ENCODE peak calls at places on chromosomes 6 and 20, in four cellular contexts. D is GM12878, E is SK-N-SH, X is HepG2. P is an unnamed sample.

GRCh38 chr6:154450498-154450897 is 60.0 kb downstream of the CNKSR3 start:
- DNase-seq in D (no peak), E (no peak), X (no peak), P (no peak)

GRCh38 chr6:152720964-152721363 is 23.3 kb downstream of the MYCT1 start:
- DNase-seq in D (no peak), E (no peak), X (no peak), P (no peak)

GRCh38 chr6:163780993-163781392 is 366.5 kb downstream of the QKI start:
- DNase-seq in D (no peak), E (peak), X (no peak), P (no peak)

GRCh38 chr20:39083781-39084180 is 121.6 kb downstream of the DHX35 start:
- DNase-seq in D (no peak), E (no peak), X (no peak), P (no peak)

GRCh38 chr6:90406142-90406794 is 109.6 kb upstream of the BACH2 start:
- DNase-seq in D (no peak), E (no peak), X (peak), P (no peak)

GRCh38 chr6:155670655-155671054 is 215.0 kb upstream of the NOX3 start:
- DNase-seq in D (no peak), E (no peak), X (no peak), P (no peak)

GRCh38 chr20:58231678-58232077 is 3.2 kb upstream of the ANKRD60 start:
- DNase-seq in D (no peak), E (peak), X (peak), P (no peak)

GRCh38 chr6:161303628-161304340 is 29.9 kb upstream of the AGPAT4 start:
- DNase-seq in D (no peak), E (no peak), X (no peak), P (no peak)

GRCh38 chr20:21653628-21654027 is 51.8 kb upstream of the PAX1 start:
- DNase-seq in D (no peak), E (no peak), X (no peak), P (no peak)

GRCh38 chr20:13105071-13105470 is 96.3 kb downstream of the SPTLC3 start:
- DNase-seq in D (no peak), E (no peak), X (no peak), P (no peak)

GRCh38 chr6:168905451-168906090 is 348.1 kb downstream of the THBS2 start:
- DNase-seq in D (no peak), E (no peak), X (no peak), P (no peak)

GRCh38 chr6:43491750-43492661 is 14.6 kb downstream of the TJAP1 start:
- DNase-seq in D (no peak), E (peak), X (no peak), P (no peak)

GRCh38 chr6:23272536-23272935 is 703.2 kb downstream of the HDGFL1 start:
- DNase-seq in D (no peak), E (no peak), X (no peak), P (no peak)

GRCh38 chr20:931401-931800 is 15.3 kb upstream of the ANGPT4 start:
- DNase-seq in D (no peak), E (no peak), X (no peak), P (no peak)

GRCh38 chr20:46361386-46361785 is 45.0 kb downstream of the ELMO2 start:
- DNase-seq in D (no peak), E (no peak), X (no peak), P (no peak)

GRCh38 chr20:57395111-57395959 is 4.1 kb downstream of the RBM38 start:
- DNase-seq in D (no peak), E (no peak), X (no peak), P (no peak)

GRCh38 chr6:144482142-144482541 is 197.0 kb downstream of the UTRN start:
- DNase-seq in D (peak), E (peak), X (peak), P (peak)

GRCh38 chr6:74879234-74879633 is 326.6 kb downstream of the COL12A1 start:
- DNase-seq in D (no peak), E (no peak), X (no peak), P (no peak)

GRCh38 chr6:162722633-162723032 is 4.9 kb downstream of the PRKN start:
- DNase-seq in D (no peak), E (no peak), X (no peak), P (no peak)

GRCh38 chr6:162713926-162714759 is 13.4 kb downstream of the PRKN start:
- DNase-seq in D (no peak), E (peak), X (no peak), P (no peak)

GRCh38 chr6:162715601-162716000 is 12.0 kb downstream of the PRKN start:
- DNase-seq in D (no peak), E (no peak), X (no peak), P (no peak)

GRCh38 chr6:162721404-162721687 is 6.2 kb downstream of the PRKN start:
- DNase-seq in D (no peak), E (no peak), X (no peak), P (no peak)

GRCh38 chr6:162719528-162719927 is 8.0 kb downstream of the PRKN start:
- DNase-seq in D (no peak), E (no peak), X (no peak), P (no peak)
- TF ChIP-seq CHD2 in D (no peak), E (no peak), X (no peak), P (no peak)

GRCh38 chr20:54139188-54139587 is 34.6 kb downstream of the CYP24A1 start:
- DNase-seq in D (no peak), E (no peak), X (no peak), P (no peak)
- TF ChIP-seq POLR2AphosphoS5 in D (no peak), E (no peak), X (no peak), P (no peak)

GRCh38 chr6:134035823-134036296 is 16.6 kb downstream of the SLC2A12 start:
- DNase-seq in D (peak), E (no peak), X (peak), P (no peak)
- TF ChIP-seq CHD2 in D (no peak), E (no peak), X (no peak), P (no peak)

GRCh38 chr6:71406871-71407860 is 118.6 kb downstream of the OGFRL1 start:
- DNase-seq in D (no peak), E (no peak), X (no peak), P (no peak)
- TF ChIP-seq POLR2AphosphoS5 in D (no peak), E (no peak), X (no peak), P (no peak)

P was measured in H1.